ENCODE peak calls at places on chromosomes 3 and 15, in four cellular contexts. V, J, R and M are unnamed samples.

GRCh38 chr3:137746808-137747207 is 17.3 kb upstream of the SOX14 start:
- DNase-seq in V (no peak), R (no peak), J (no peak), M (no peak)

GRCh38 chr3:105662326-105662725 is 206.5 kb downstream of the CBLB start:
- DNase-seq in J (no peak), V (no peak), R (no peak), M (no peak)

GRCh38 chr3:31462050-31462569 is 70.6 kb upstream of the STT3B start:
- DNase-seq in R (no peak), J (no peak), V (peak; percentile 42), M (peak; percentile 76)

GRCh38 chr3:115913069-115913686 is 289.9 kb downstream of the GAP43 start:
- DNase-seq in J (peak; percentile 14), V (peak; percentile 4), R (no peak), M (peak; percentile 1)

GRCh38 chr15:55829826-55830225 is 86.9 kb upstream of the PRTG start:
- DNase-seq in R (no peak), V (no peak), J (no peak), M (peak; percentile 43)

GRCh38 chr3:17846466-17846865 is 104.0 kb upstream of the TBC1D5 start:
- DNase-seq in V (no peak), J (no peak), R (no peak), M (no peak)

GRCh38 chr3:143830063-143830462 is 18.2 kb downstream of the SLC9A9 start:
- DNase-seq in J (no peak), R (no peak), V (no peak), M (no peak)

GRCh38 chr3:8713901-8714759 is 19.5 kb upstream of the CAV3 start:
- DNase-seq in V (no peak), R (no peak), J (peak; percentile 27), M (no peak)

GRCh38 chr3:157333551-157333991 is 103.1 kb upstream of the PTX3 start:
- DNase-seq in V (no peak), J (no peak), R (no peak), M (no peak)

GRCh38 chr3:82790307-82791097 is 1029.1 kb upstream of the GBE1 start:
- DNase-seq in V (no peak), J (no peak), R (no peak), M (no peak)

GRCh38 chr15:41284425-41285177 is 47.8 kb downstream of the OIP5 start:
- DNase-seq in V (peak; percentile 36), R (peak; percentile 3), J (peak; percentile 30), M (peak; percentile 68)

GRCh38 chr3:2923390-2923789 is 186.8 kb downstream of the IL5RA start:
- DNase-seq in V (no peak), J (peak; percentile 22), R (no peak), M (peak; percentile 7)

GRCh38 chr15:42456539-42456938 is 34.4 kb downstream of the ZNF106 start:
- DNase-seq in J (no peak), V (no peak), R (no peak), M (no peak)